ENCODE peak calls at places on chromosomes 1 and 21, in ten cellular contexts. X, D, C, N, W, R, V, S, T and F are unnamed samples.

GRCh38 chr1:59674605-59675004 is 140.1 kb upstream of the HOOK1 start:
- DNase-seq in X (peak; percentile 8), N (no peak), C (no peak), T (no peak), W (no peak), D (peak; percentile 83), R (no peak), V (no peak), S (no peak), F (peak; percentile 62)

GRCh38 chr1:226526801-226527595 is 21.6 kb upstream of the STUM start:
- DNase-seq in N (no peak), W (no peak), X (peak; percentile 17), C (peak; percentile 53), R (no peak), D (peak; percentile 73), T (peak; percentile 57), S (no peak), V (peak; percentile 54), F (no peak)

GRCh38 chr1:157292302-157292701 is 154.1 kb upstream of the ETV3 start:
- DNase-seq in C (no peak), T (peak; percentile 60), S (no peak), X (no peak), R (no peak), W (no peak), N (no peak), D (no peak), V (no peak), F (no peak)

GRCh38 chr1:76274302-76274701 is 199.8 kb downstream of the ST6GALNAC3 start:
- DNase-seq in T (no peak), X (no peak), C (no peak), V (no peak), W (no peak), R (no peak), N (no peak), D (no peak), S (no peak), F (no peak)

GRCh38 chr21:45545691-45546531 is 3.7 kb upstream of the SLC19A1 start:
- DNase-seq in D (no peak), S (no peak), N (peak; percentile 34), W (no peak), T (peak; percentile 86), X (no peak), C (peak; percentile 22), V (peak; percentile 67), R (no peak), F (no peak)

GRCh38 chr1:11286735-11287410 is 13.9 kb downstream of the UBIAD1 start:
- DNase-seq in C (no peak), W (no peak), V (no peak), X (no peak), S (no peak), N (peak; percentile 3), R (no peak), D (no peak), T (no peak), F (no peak)

GRCh38 chr1:159980786-159981185 is 26.7 kb upstream of the SLAMF9 start:
- DNase-seq in N (no peak), V (no peak), C (no peak), S (no peak), D (no peak), X (no peak), T (no peak), W (no peak), R (no peak), F (no peak)

GRCh38 chr1:36285450-36286101 is 20.6 kb upstream of the SH3D21 start:
- DNase-seq in T (no peak), X (peak; percentile 61), N (no peak), D (peak; percentile 79), S (peak; percentile 41), V (no peak), R (no peak), W (peak; percentile 78), C (peak; percentile 69), F (peak; percentile 90)

GRCh38 chr1:157994704-157995540 is 1.5 kb downstream of the KIRREL1 start:
- DNase-seq in V (no peak), C (no peak), W (no peak), S (no peak), N (no peak), X (peak; percentile 20), D (peak; percentile 51), R (no peak), T (no peak), F (no peak)

GRCh38 chr1:204275695-204276596 is 62.2 kb upstream of the GOLT1A start:
- DNase-seq in W (no peak), R (no peak), X (no peak), T (no peak), S (no peak), D (no peak), N (no peak), V (no peak), C (no peak), F (no peak)

GRCh38 chr21:26148071-26148470 is 22.5 kb downstream of the APP start:
- DNase-seq in X (no peak), N (no peak), V (no peak), T (no peak), S (no peak), W (no peak), D (peak; percentile 64), C (no peak), R (no peak), F (no peak)

GRCh38 chr1:203136409-203137042 is 9.0 kb downstream of the ADORA1 start:
- DNase-seq in C (no peak), D (no peak), V (no peak), S (no peak), R (no peak), W (no peak), T (no peak), X (no peak), N (no peak), F (no peak)

GRCh38 chr1:83942914-83943313 is 56.0 kb downstream of the TTLL7 start:
- DNase-seq in R (no peak), C (no peak), D (no peak), N (no peak), X (no peak), T (no peak), V (no peak), W (no peak), S (no peak), F (no peak)

GRCh38 chr1:9442266-9442846 is 96.9 kb upstream of the SLC25A33 start:
- DNase-seq in C (no peak), D (peak; percentile 43), R (no peak), X (no peak), W (no peak), S (no peak), V (no peak), N (no peak), T (no peak), F (no peak)

GRCh38 chr21:32532636-32533035 is 52.7 kb downstream of the TCP10L start:
- DNase-seq in V (peak; percentile 21), D (no peak), N (no peak), R (no peak), W (no peak), C (no peak), X (no peak), T (peak; percentile 68), S (no peak), F (no peak)

DNA sequence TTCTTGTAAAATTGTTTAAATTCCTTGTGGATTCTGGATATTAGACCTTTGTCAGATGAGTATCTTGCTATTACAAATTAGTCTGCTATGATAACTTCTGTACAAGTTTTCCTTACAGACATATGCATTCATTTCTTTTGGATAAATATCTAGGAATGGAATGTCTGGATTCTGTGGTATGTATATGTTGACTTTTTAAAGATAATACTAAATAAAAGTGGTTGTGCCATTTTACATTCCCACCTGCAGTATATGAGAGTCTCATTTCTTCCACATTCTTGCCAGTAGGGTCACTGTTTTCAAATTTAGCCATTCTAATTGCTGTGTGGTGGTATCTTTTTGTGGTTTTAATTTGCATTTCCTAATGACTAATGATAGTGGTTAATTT is 53.9 kb downstream of the SYDE2 start:
- DNase-seq in X (no peak), T (no peak), C (no peak), W (no peak), V (no peak), R (no peak), N (no peak), S (no peak), D (no peak), F (no peak)
- TF ChIP-seq CTCF in X (no peak), T (no peak), C (no peak), W (no peak), V (no peak), R (no peak), N (no peak), S (no peak), D (no peak), F (no peak)

GRCh38 chr1:220748091-220748934 is at the start of gene MTARC2:
- DNase-seq in V (peak; percentile 91), R (no peak), N (peak; percentile 87), C (peak; percentile 80), S (no peak), W (peak; percentile 50), D (peak; percentile 85), X (peak; percentile 80), T (peak; percentile 95), F (peak; percentile 90)
- TF ChIP-seq POLR2A in V (peak; percentile 64), R (no peak), N (peak; percentile 94), C (no peak), S (peak; percentile 30), W (peak; percentile 76), D (peak; percentile 88), X (peak; percentile 90), T (no peak), F (peak; percentile 87)

DNA sequence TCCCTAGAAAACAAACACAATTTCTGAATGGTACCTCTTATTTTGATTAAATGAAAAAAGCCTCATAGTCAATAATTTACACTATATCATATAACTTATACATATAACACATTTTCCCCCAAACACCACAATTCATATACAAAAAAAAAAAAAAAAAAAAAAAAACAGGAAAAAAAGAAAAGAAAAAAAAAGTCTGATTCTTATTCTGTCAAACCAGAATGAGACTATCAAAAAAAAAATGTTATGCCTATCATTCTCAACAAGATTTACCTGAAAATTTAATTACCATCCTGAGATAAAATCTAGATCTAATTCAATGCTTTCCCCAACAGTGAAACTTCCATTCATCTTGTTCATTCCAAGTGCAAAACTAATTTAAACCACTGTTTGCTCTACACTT is 86.8 kb downstream of the PCNX2 start:
- DNase-seq in C (no peak), V (no peak), S (no peak), W (no peak), D (no peak), N (no peak), X (no peak), R (no peak), T (no peak), F (no peak)
- H3K4me3 ChIP-seq in C (no peak overlapping the region), V (no peak overlapping the region), S (no peak overlapping the region), W (no peak overlapping the region), D (no peak overlapping the region), N (no peak overlapping the region), X (no peak overlapping the region), R (no peak overlapping the region), T (no peak overlapping the region), F (no peak overlapping the region)

DNA sequence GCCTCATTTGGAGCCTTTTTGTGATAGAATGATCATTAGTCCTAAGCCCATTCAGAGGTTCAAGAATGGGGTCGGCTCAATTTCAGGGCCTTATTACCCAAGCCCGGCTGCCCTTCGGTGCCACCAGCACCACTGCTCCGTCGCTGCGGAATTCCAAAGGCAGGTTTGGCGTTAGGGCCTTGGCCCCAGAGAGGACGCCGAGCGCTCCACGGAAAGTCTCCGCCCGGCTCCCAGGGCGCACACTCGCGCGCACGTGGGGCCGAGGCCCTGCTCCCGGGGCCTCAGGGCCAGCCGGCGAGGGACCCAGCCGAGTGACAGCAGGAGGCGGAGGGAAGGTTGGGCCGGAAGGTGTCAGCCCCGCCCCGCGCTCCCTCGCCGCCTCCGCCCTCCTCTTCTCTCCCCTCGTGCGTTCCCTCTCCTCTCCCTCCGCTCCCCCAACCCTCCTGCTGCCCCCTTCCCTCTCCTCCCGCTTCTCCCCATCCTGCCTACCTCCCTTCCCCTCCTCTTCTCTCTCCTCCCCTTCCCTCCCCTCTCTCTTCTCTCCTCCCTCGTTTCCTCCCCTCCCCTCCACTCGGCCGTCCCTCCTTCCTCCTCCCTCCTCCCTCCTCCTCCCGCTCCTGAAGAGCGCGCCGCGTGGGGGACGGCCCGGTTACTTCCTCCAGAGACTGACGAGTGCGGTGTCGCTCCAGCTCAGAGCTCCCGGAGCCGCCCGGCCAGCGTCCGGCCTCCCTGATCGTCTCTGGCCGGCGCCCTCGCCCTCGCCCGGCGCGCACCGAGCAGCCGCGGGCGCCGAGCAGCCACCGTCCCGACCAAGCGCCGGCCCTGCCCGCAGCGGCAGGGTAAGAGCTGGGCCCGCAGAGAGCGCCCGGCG is at the start of gene ETS2:
- DNase-seq in C (peak; percentile 90), W (peak; percentile 64), V (peak; percentile 94), R (peak; percentile 96), D (peak; percentile 81), N (peak; percentile 96), S (peak; percentile 36), T (peak; percentile 98), X (peak; percentile 93), F (peak; percentile 88)
- TF ChIP-seq CTCF in C (no peak), W (no peak), V (no peak), R (no peak), D (no peak), N (no peak), S (no peak), T (no peak), X (no peak), F (no peak)